ENCODE peak calls at places on chromosomes 4 and X, in eight cellular contexts. One of them, this sample, is unnamed.

GRCh38 chr4:136650541-136651277 is 881.6 kb downstream of the PCDH18 start:
- DNase-seq in endothelial cell of umbilical vein: peak
- DNase-seq in aorta: no peak
- DNase-seq in body of pancreas: peak
- DNase-seq in sigmoid colon: no peak
- DNase-seq in activated CD4-positive, alpha-beta T cell treated with anti-CD3 and anti-CD28 coated beads, Interleukin-2, amount 10 ng/mL, durations not matched to agents 7 days and 5 days: no peak
- DNase-seq in PC-9: no peak
- DNase-seq in naive thymus-derived CD8-positive, alpha-beta T cell: no peak
- DNase-seq in this sample: no peak

GRCh38 chr4:38025665-38026064 is 65.5 kb downstream of the PTTG2 start:
- DNase-seq in body of pancreas: no peak
- DNase-seq in aorta: no peak
- DNase-seq in endothelial cell of umbilical vein: no peak
- DNase-seq in PC-9: no peak
- DNase-seq in naive thymus-derived CD8-positive, alpha-beta T cell: no peak
- DNase-seq in sigmoid colon: no peak
- DNase-seq in activated CD4-positive, alpha-beta T cell treated with anti-CD3 and anti-CD28 coated beads, Interleukin-2, amount 10 ng/mL, durations not matched to agents 7 days and 5 days: no peak
- DNase-seq in this sample: no peak

GRCh38 chr4:75658881-75659280 is 14.3 kb downstream of the G3BP2 start:
- DNase-seq in endothelial cell of umbilical vein: peak
- DNase-seq in sigmoid colon: no peak
- DNase-seq in aorta: no peak
- DNase-seq in PC-9: peak
- DNase-seq in body of pancreas: no peak
- DNase-seq in activated CD4-positive, alpha-beta T cell treated with anti-CD3 and anti-CD28 coated beads, Interleukin-2, amount 10 ng/mL, durations not matched to agents 7 days and 5 days: no peak
- DNase-seq in naive thymus-derived CD8-positive, alpha-beta T cell: no peak
- DNase-seq in this sample: no peak

GRCh38 chr4:1938027-1938426 is 66.8 kb downstream of the NSD2 start:
- DNase-seq in body of pancreas: no peak
- DNase-seq in activated CD4-positive, alpha-beta T cell treated with anti-CD3 and anti-CD28 coated beads, Interleukin-2, amount 10 ng/mL, durations not matched to agents 7 days and 5 days: no peak
- DNase-seq in endothelial cell of umbilical vein: no peak
- DNase-seq in naive thymus-derived CD8-positive, alpha-beta T cell: no peak
- DNase-seq in aorta: no peak
- DNase-seq in PC-9: no peak
- DNase-seq in sigmoid colon: no peak
- DNase-seq in this sample: no peak

GRCh38 chr4:125045311-125045710 is 269.4 kb upstream of the FAT4 start:
- DNase-seq in PC-9: no peak
- DNase-seq in body of pancreas: no peak
- DNase-seq in endothelial cell of umbilical vein: no peak
- DNase-seq in activated CD4-positive, alpha-beta T cell treated with anti-CD3 and anti-CD28 coated beads, Interleukin-2, amount 10 ng/mL, durations not matched to agents 7 days and 5 days: no peak
- DNase-seq in aorta: no peak
- DNase-seq in naive thymus-derived CD8-positive, alpha-beta T cell: no peak
- DNase-seq in sigmoid colon: no peak
- DNase-seq in this sample: no peak

GRCh38 chrX:110280954-110281353 is 36.9 kb downstream of the AMMECR1 start:
- DNase-seq in sigmoid colon: no peak
- DNase-seq in naive thymus-derived CD8-positive, alpha-beta T cell: no peak
- DNase-seq in endothelial cell of umbilical vein: no peak
- DNase-seq in PC-9: no peak
- DNase-seq in aorta: no peak
- DNase-seq in activated CD4-positive, alpha-beta T cell treated with anti-CD3 and anti-CD28 coated beads, Interleukin-2, amount 10 ng/mL, durations not matched to agents 7 days and 5 days: no peak
- DNase-seq in body of pancreas: no peak
- DNase-seq in this sample: no peak

GRCh38 chr4:64784125-64784524 is 374.9 kb upstream of the TECRL start:
- DNase-seq in PC-9: peak
- DNase-seq in aorta: no peak
- DNase-seq in sigmoid colon: no peak
- DNase-seq in endothelial cell of umbilical vein: peak
- DNase-seq in body of pancreas: no peak
- DNase-seq in activated CD4-positive, alpha-beta T cell treated with anti-CD3 and anti-CD28 coated beads, Interleukin-2, amount 10 ng/mL, durations not matched to agents 7 days and 5 days: no peak
- DNase-seq in naive thymus-derived CD8-positive, alpha-beta T cell: no peak
- DNase-seq in this sample: no peak

GRCh38 chr4:10051536-10052135 is 30.3 kb upstream of the SLC2A9 start:
- DNase-seq in PC-9: peak
- DNase-seq in aorta: no peak
- DNase-seq in sigmoid colon: no peak
- DNase-seq in body of pancreas: no peak
- DNase-seq in endothelial cell of umbilical vein: no peak
- DNase-seq in activated CD4-positive, alpha-beta T cell treated with anti-CD3 and anti-CD28 coated beads, Interleukin-2, amount 10 ng/mL, durations not matched to agents 7 days and 5 days: no peak
- DNase-seq in naive thymus-derived CD8-positive, alpha-beta T cell: no peak
- DNase-seq in this sample: no peak

GRCh38 chr4:129808242-129808641 is 712.3 kb downstream of the C4orf33 start:
- DNase-seq in aorta: no peak
- DNase-seq in PC-9: no peak
- DNase-seq in activated CD4-positive, alpha-beta T cell treated with anti-CD3 and anti-CD28 coated beads, Interleukin-2, amount 10 ng/mL, durations not matched to agents 7 days and 5 days: no peak
- DNase-seq in sigmoid colon: no peak
- DNase-seq in naive thymus-derived CD8-positive, alpha-beta T cell: no peak
- DNase-seq in body of pancreas: no peak
- DNase-seq in endothelial cell of umbilical vein: no peak
- DNase-seq in this sample: no peak

GRCh38 chrX:96837808-96838207 is 45.9 kb upstream of the RPA4 start:
- DNase-seq in endothelial cell of umbilical vein: no peak
- DNase-seq in naive thymus-derived CD8-positive, alpha-beta T cell: no peak
- DNase-seq in activated CD4-positive, alpha-beta T cell treated with anti-CD3 and anti-CD28 coated beads, Interleukin-2, amount 10 ng/mL, durations not matched to agents 7 days and 5 days: no peak
- DNase-seq in aorta: no peak
- DNase-seq in sigmoid colon: no peak
- DNase-seq in body of pancreas: no peak
- DNase-seq in PC-9: peak
- DNase-seq in this sample: no peak

GRCh38 chr4:14894392-14895292 is 107.6 kb upstream of the CPEB2 start:
- DNase-seq in sigmoid colon: no peak
- DNase-seq in endothelial cell of umbilical vein: no peak
- DNase-seq in body of pancreas: no peak
- DNase-seq in naive thymus-derived CD8-positive, alpha-beta T cell: no peak
- DNase-seq in aorta: no peak
- DNase-seq in activated CD4-positive, alpha-beta T cell treated with anti-CD3 and anti-CD28 coated beads, Interleukin-2, amount 10 ng/mL, durations not matched to agents 7 days and 5 days: no peak
- DNase-seq in PC-9: no peak
- DNase-seq in this sample: no peak

GRCh38 chr4:92234393-92235176 is 69.2 kb upstream of the GRID2 start:
- DNase-seq in aorta: no peak
- DNase-seq in PC-9: peak
- DNase-seq in naive thymus-derived CD8-positive, alpha-beta T cell: no peak
- DNase-seq in activated CD4-positive, alpha-beta T cell treated with anti-CD3 and anti-CD28 coated beads, Interleukin-2, amount 10 ng/mL, durations not matched to agents 7 days and 5 days: no peak
- DNase-seq in endothelial cell of umbilical vein: peak
- DNase-seq in body of pancreas: no peak
- DNase-seq in sigmoid colon: no peak
- DNase-seq in this sample: no peak

GRCh38 chr4:37812713-37813112 is 13.8 kb upstream of the PGM2 start:
- DNase-seq in activated CD4-positive, alpha-beta T cell treated with anti-CD3 and anti-CD28 coated beads, Interleukin-2, amount 10 ng/mL, durations not matched to agents 7 days and 5 days: no peak
- DNase-seq in PC-9: peak
- DNase-seq in endothelial cell of umbilical vein: peak
- DNase-seq in aorta: no peak
- DNase-seq in naive thymus-derived CD8-positive, alpha-beta T cell: no peak
- DNase-seq in sigmoid colon: no peak
- DNase-seq in body of pancreas: no peak
- DNase-seq in this sample: no peak

GRCh38 chr4:113969935-113970334 is 9.5 kb downstream of the ARSJ start:
- DNase-seq in PC-9: no peak
- DNase-seq in aorta: no peak
- DNase-seq in sigmoid colon: no peak
- DNase-seq in activated CD4-positive, alpha-beta T cell treated with anti-CD3 and anti-CD28 coated beads, Interleukin-2, amount 10 ng/mL, durations not matched to agents 7 days and 5 days: no peak
- DNase-seq in endothelial cell of umbilical vein: peak
- DNase-seq in body of pancreas: no peak
- DNase-seq in naive thymus-derived CD8-positive, alpha-beta T cell: no peak
- DNase-seq in this sample: no peak

GRCh38 chr4:52780627-52781354 is 29.6 kb upstream of the ERVMER34-1 start:
- DNase-seq in naive thymus-derived CD8-positive, alpha-beta T cell: no peak
- DNase-seq in sigmoid colon: no peak
- DNase-seq in aorta: no peak
- DNase-seq in body of pancreas: no peak
- DNase-seq in endothelial cell of umbilical vein: no peak
- DNase-seq in PC-9: no peak
- DNase-seq in activated CD4-positive, alpha-beta T cell treated with anti-CD3 and anti-CD28 coated beads, Interleukin-2, amount 10 ng/mL, durations not matched to agents 7 days and 5 days: no peak
- DNase-seq in this sample: no peak

GRCh38 chr4:85607624-85608023 is 132.7 kb downstream of the ARHGAP24 start:
- DNase-seq in PC-9: no peak
- DNase-seq in aorta: no peak
- DNase-seq in activated CD4-positive, alpha-beta T cell treated with anti-CD3 and anti-CD28 coated beads, Interleukin-2, amount 10 ng/mL, durations not matched to agents 7 days and 5 days: no peak
- DNase-seq in sigmoid colon: no peak
- DNase-seq in endothelial cell of umbilical vein: no peak
- DNase-seq in naive thymus-derived CD8-positive, alpha-beta T cell: no peak
- DNase-seq in body of pancreas: peak
- DNase-seq in this sample: no peak

GRCh38 chrX:112636288-112636687 is 43.5 kb downstream of the LHFPL1 start:
- DNase-seq in aorta: no peak
- DNase-seq in endothelial cell of umbilical vein: no peak
- DNase-seq in body of pancreas: no peak
- DNase-seq in PC-9: no peak
- DNase-seq in naive thymus-derived CD8-positive, alpha-beta T cell: no peak
- DNase-seq in activated CD4-positive, alpha-beta T cell treated with anti-CD3 and anti-CD28 coated beads, Interleukin-2, amount 10 ng/mL, durations not matched to agents 7 days and 5 days: no peak
- DNase-seq in sigmoid colon: no peak
- DNase-seq in this sample: no peak

GRCh38 chr4:15239866-15240265 is 188.0 kb upstream of the C1QTNF7 start:
- DNase-seq in sigmoid colon: no peak
- DNase-seq in endothelial cell of umbilical vein: no peak
- DNase-seq in naive thymus-derived CD8-positive, alpha-beta T cell: no peak
- DNase-seq in body of pancreas: no peak
- DNase-seq in PC-9: no peak
- DNase-seq in activated CD4-positive, alpha-beta T cell treated with anti-CD3 and anti-CD28 coated beads, Interleukin-2, amount 10 ng/mL, durations not matched to agents 7 days and 5 days: no peak
- DNase-seq in aorta: no peak
- DNase-seq in this sample: no peak

GRCh38 chr4:36244257-36245084 is at the start of gene ARAP2:
- DNase-seq in aorta: peak
- DNase-seq in naive thymus-derived CD8-positive, alpha-beta T cell: peak
- DNase-seq in PC-9: peak
- DNase-seq in body of pancreas: peak
- DNase-seq in activated CD4-positive, alpha-beta T cell treated with anti-CD3 and anti-CD28 coated beads, Interleukin-2, amount 10 ng/mL, durations not matched to agents 7 days and 5 days: peak
- DNase-seq in endothelial cell of umbilical vein: no peak
- DNase-seq in sigmoid colon: peak
- DNase-seq in this sample: peak

GRCh38 chrX:103637604-103638338 is 9.0 kb downstream of the TCEAL1 start:
- DNase-seq in aorta: no peak
- DNase-seq in activated CD4-positive, alpha-beta T cell treated with anti-CD3 and anti-CD28 coated beads, Interleukin-2, amount 10 ng/mL, durations not matched to agents 7 days and 5 days: no peak
- DNase-seq in sigmoid colon: no peak
- DNase-seq in naive thymus-derived CD8-positive, alpha-beta T cell: no peak
- DNase-seq in body of pancreas: no peak
- DNase-seq in endothelial cell of umbilical vein: peak
- DNase-seq in PC-9: peak
- DNase-seq in this sample: no peak

This sample was measured in activated T-helper 2 cell treated with anti-CD3 and anti-CD28 coated beads, Interferon-gamma antibody, Interleukin-2, Interleukin-4, amounts not matched to agents 10 μg/mL and 5 μg/mL and 100 μg/mL, durations not matched to agents 14 hours and 24 hours and 36 hours.